ENCODE peak calls at places on chromosomes 1 and 21, in six cellular contexts. D is AG10803; A is hypothalamus; P is effector CD4-positive, alpha-beta T cell; K is PC-9; H is anterior cingulate cortex. B is an unnamed sample.

GRCh38 chr1:68384872-68385390 is 64.8 kb downstream of the RPE65 start:
- DNase-seq in D (peak), A (no peak), P (no peak), K (peak), H (no peak), B (no peak)

GRCh38 chr1:94486990-94487389 is 54.6 kb downstream of the F3 start:
- DNase-seq in D (no peak), A (no peak), P (no peak), K (no peak), H (no peak), B (no peak)

GRCh38 chr1:28965271-28965870 is 51.0 kb downstream of the EPB41 start:
- DNase-seq in D (no peak), A (no peak), P (no peak), K (peak), H (no peak), B (no peak)

GRCh38 chr1:27382950-27383627 is at the start of gene CD164L2:
- DNase-seq in D (no peak), A (no peak), P (no peak), K (no peak), H (no peak), B (no peak)

GRCh38 chr1:170415734-170416372 is 116.1 kb upstream of the GORAB start:
- DNase-seq in D (peak), A (no peak), P (no peak), K (no peak), H (no peak), B (no peak)

GRCh38 chr1:151947140-151947539 is 37.8 kb upstream of the THEM4 start:
- DNase-seq in D (no peak), A (no peak), P (no peak), K (peak), H (no peak), B (no peak)

GRCh38 chr1:29415861-29416260 is 179.5 kb downstream of the PTPRU start:
- DNase-seq in D (no peak), A (no peak), P (no peak), K (no peak), H (no peak), B (no peak)

GRCh38 chr1:25503551-25504426 is 39.6 kb upstream of the LDLRAP1 start:
- DNase-seq in D (peak), A (no peak), P (peak), K (peak), H (no peak), B (peak)

GRCh38 chr1:37561794-37562132 is 5.0 kb downstream of the DNALI1 start:
- DNase-seq in D (peak), A (no peak), P (no peak), K (no peak), H (no peak), B (peak)

GRCh38 chr21:41634211-41634694 is 126.3 kb upstream of the TMPRSS2 start:
- DNase-seq in D (no peak), A (no peak), P (no peak), K (peak), H (no peak), B (no peak)

GRCh38 chr1:47533176-47534039 is 95.6 kb downstream of the FOXD2 start:
- DNase-seq in D (peak), A (no peak), P (no peak), K (no peak), H (no peak), B (peak)

GRCh38 chr21:17542371-17542992 is 29.6 kb downstream of the CXADR start:
- DNase-seq in D (no peak), A (no peak), P (no peak), K (no peak), H (no peak), B (no peak)

GRCh38 chr1:36481091-36481490 is 1.6 kb downstream of the CSF3R start:
- DNase-seq in D (no peak), A (no peak), P (no peak), K (no peak), H (no peak), B (no peak)

GRCh38 chr1:234848972-234849641 is 239.1 kb upstream of the IRF2BP2 start:
- DNase-seq in D (peak), A (no peak), P (no peak), K (no peak), H (no peak), B (peak)

GRCh38 chr1:185960377-185961151 is 226.4 kb downstream of the HMCN1 start:
- DNase-seq in D (peak), A (no peak), P (no peak), K (no peak), H (no peak), B (no peak)

GRCh38 chr1:232726048-232726779 is 79.0 kb upstream of the MAP10 start:
- DNase-seq in D (peak), A (no peak), P (no peak), K (peak), H (no peak), B (no peak)

GRCh38 chr1:152442765-152443164 is 28.7 kb upstream of the CRNN start:
- DNase-seq in D (peak), A (no peak), P (no peak), K (no peak), H (no peak), B (no peak)

GRCh38 chr1:19734472-19734999 is 65.2 kb downstream of the TMCO4 start:
- DNase-seq in D (peak), A (no peak), P (no peak), K (no peak), H (no peak), B (no peak)

GRCh38 chr1:180773210-180773865 is 139.4 kb upstream of the KIAA1614 start:
- DNase-seq in D (peak), A (no peak), P (no peak), K (no peak), H (no peak), B (no peak)